ENCODE peak calls at places on chromosomes 7 and 10, in seven cellular contexts. One of them, this sample, is unnamed. For H3K36me3 and H3K9me3, the result is how much of the 10 kb centered on the place peaks cover.

GRCh38 chr10:44966129-44966815 is 6.7 kb downstream of the RASSF4 start:
- DNase-seq in thoracic aorta: no peak
- DNase-seq in Peyer's patch: no peak
- DNase-seq in hepatocyte: peak
- DNase-seq in spleen: peak
- DNase-seq in lower lobe of right lung: no peak
- DNase-seq in psoas muscle: no peak
- DNase-seq in this sample: no peak

GRCh38 chr10:74871595-74872382 is 45.4 kb downstream of the KAT6B start:
- DNase-seq in thoracic aorta: no peak
- DNase-seq in hepatocyte: peak
- DNase-seq in Peyer's patch: no peak
- DNase-seq in spleen: no peak
- DNase-seq in psoas muscle: no peak
- DNase-seq in lower lobe of right lung: no peak
- DNase-seq in this sample: no peak

GRCh38 chr10:56370217-56371113 is 9.4 kb upstream of the ZWINT start:
- DNase-seq in lower lobe of right lung: no peak
- DNase-seq in spleen: no peak
- DNase-seq in thoracic aorta: no peak
- DNase-seq in Peyer's patch: no peak
- DNase-seq in psoas muscle: no peak
- DNase-seq in hepatocyte: peak
- DNase-seq in this sample: no peak

GRCh38 chr10:58775960-58776574 is 263.4 kb downstream of the BICC1 start:
- DNase-seq in spleen: no peak
- DNase-seq in hepatocyte: no peak
- DNase-seq in psoas muscle: no peak
- DNase-seq in thoracic aorta: no peak
- DNase-seq in Peyer's patch: no peak
- DNase-seq in lower lobe of right lung: no peak
- DNase-seq in this sample: peak

GRCh38 chr7:151901828-151902227 is 24.9 kb upstream of the PRKAG2 start:
- DNase-seq in spleen: no peak
- DNase-seq in Peyer's patch: no peak
- DNase-seq in psoas muscle: no peak
- DNase-seq in lower lobe of right lung: no peak
- DNase-seq in thoracic aorta: no peak
- DNase-seq in hepatocyte: no peak
- DNase-seq in this sample: no peak

GRCh38 chr10:99522511-99523250 is 10.1 kb upstream of the NKX2-3 start:
- DNase-seq in Peyer's patch: no peak
- DNase-seq in hepatocyte: no peak
- DNase-seq in lower lobe of right lung: no peak
- DNase-seq in thoracic aorta: no peak
- DNase-seq in spleen: peak
- DNase-seq in psoas muscle: no peak
- DNase-seq in this sample: no peak

GRCh38 chr7:3683886-3684539 is 383.0 kb downstream of the SDK1 start:
- DNase-seq in thoracic aorta: no peak
- DNase-seq in psoas muscle: no peak
- DNase-seq in hepatocyte: peak
- DNase-seq in Peyer's patch: no peak
- DNase-seq in lower lobe of right lung: no peak
- DNase-seq in spleen: no peak
- DNase-seq in this sample: no peak

GRCh38 chr7:50358306-50358705 is 53.8 kb downstream of the IKZF1 start:
- DNase-seq in hepatocyte: no peak
- DNase-seq in Peyer's patch: no peak
- DNase-seq in thoracic aorta: no peak
- DNase-seq in spleen: no peak
- DNase-seq in lower lobe of right lung: no peak
- DNase-seq in psoas muscle: no peak
- DNase-seq in this sample: no peak

GRCh38 chr10:30383366-30383765 is 34.3 kb upstream of the MTPAP start:
- DNase-seq in hepatocyte: no peak
- DNase-seq in spleen: no peak
- DNase-seq in lower lobe of right lung: no peak
- DNase-seq in thoracic aorta: no peak
- DNase-seq in psoas muscle: no peak
- DNase-seq in Peyer's patch: no peak
- DNase-seq in this sample: no peak

GRCh38 chr7:91778416-91778815 is 102.1 kb downstream of the MTERF1 start:
- DNase-seq in Peyer's patch: no peak
- DNase-seq in psoas muscle: no peak
- DNase-seq in spleen: no peak
- DNase-seq in lower lobe of right lung: no peak
- DNase-seq in thoracic aorta: no peak
- DNase-seq in hepatocyte: no peak
- DNase-seq in this sample: no peak

GRCh38 chr10:4213441-4213840 is 428.4 kb upstream of the KLF6 start:
- DNase-seq in lower lobe of right lung: no peak
- DNase-seq in spleen: no peak
- DNase-seq in hepatocyte: no peak
- DNase-seq in psoas muscle: no peak
- DNase-seq in thoracic aorta: no peak
- DNase-seq in Peyer's patch: no peak
- DNase-seq in this sample: no peak

GRCh38 chr10:29993319-29993876 is 66.0 kb downstream of the JCAD start:
- DNase-seq in Peyer's patch: no peak
- DNase-seq in thoracic aorta: no peak
- DNase-seq in lower lobe of right lung: no peak
- DNase-seq in hepatocyte: no peak
- DNase-seq in spleen: no peak
- DNase-seq in psoas muscle: no peak
- DNase-seq in this sample: no peak

GRCh38 chr10:4652111-4653010 is 173.6 kb upstream of the AKR1E2 start:
- DNase-seq in thoracic aorta: no peak
- DNase-seq in lower lobe of right lung: no peak
- DNase-seq in psoas muscle: no peak
- DNase-seq in Peyer's patch: no peak
- DNase-seq in spleen: no peak
- DNase-seq in hepatocyte: no peak
- DNase-seq in this sample: no peak

GRCh38 chr10:76301950-76302349 is 870.5 kb downstream of the LRMDA start:
- DNase-seq in lower lobe of right lung: no peak
- DNase-seq in hepatocyte: peak
- DNase-seq in psoas muscle: no peak
- DNase-seq in spleen: no peak
- DNase-seq in thoracic aorta: no peak
- DNase-seq in Peyer's patch: no peak
- DNase-seq in this sample: no peak

GRCh38 chr7:1368682-1369571 is 90.3 kb downstream of the MICALL2 start:
- DNase-seq in psoas muscle: no peak
- DNase-seq in thoracic aorta: no peak
- DNase-seq in Peyer's patch: no peak
- DNase-seq in lower lobe of right lung: no peak
- DNase-seq in spleen: no peak
- DNase-seq in hepatocyte: peak
- DNase-seq in this sample: peak

GRCh38 chr7:69782917-69783684 is 184.8 kb downstream of the AUTS2 start:
- DNase-seq in psoas muscle: peak
- DNase-seq in lower lobe of right lung: no peak
- DNase-seq in thoracic aorta: no peak
- DNase-seq in Peyer's patch: no peak
- DNase-seq in hepatocyte: peak
- DNase-seq in spleen: no peak
- DNase-seq in this sample: peak

GRCh38 chr10:98956576-98957260 is 278.9 kb downstream of the HPSE2 start:
- DNase-seq in lower lobe of right lung: no peak
- DNase-seq in spleen: no peak
- DNase-seq in hepatocyte: no peak
- DNase-seq in Peyer's patch: no peak
- DNase-seq in thoracic aorta: no peak
- DNase-seq in psoas muscle: no peak
- DNase-seq in this sample: no peak

GRCh38 chr7:4762121-4763055 is 13.0 kb upstream of the AP5Z1 start:
- DNase-seq in hepatocyte: no peak
- DNase-seq in spleen: peak
- DNase-seq in psoas muscle: peak
- DNase-seq in lower lobe of right lung: no peak
- DNase-seq in thoracic aorta: no peak
- DNase-seq in Peyer's patch: no peak
- DNase-seq in this sample: no peak

GRCh38 chr7:93378131-93378530 is 146.0 kb downstream of the VPS50 start:
- DNase-seq in hepatocyte: no peak
- DNase-seq in lower lobe of right lung: no peak
- DNase-seq in spleen: no peak
- DNase-seq in thoracic aorta: no peak
- DNase-seq in psoas muscle: no peak
- DNase-seq in Peyer's patch: no peak
- DNase-seq in this sample: no peak

GRCh38 chr10:15879058-15879457 is 18.8 kb upstream of the MINDY3 start:
- DNase-seq in lower lobe of right lung: no peak
- DNase-seq in thoracic aorta: no peak
- DNase-seq in psoas muscle: no peak
- DNase-seq in hepatocyte: peak
- DNase-seq in spleen: no peak
- DNase-seq in Peyer's patch: no peak
- DNase-seq in this sample: no peak

GRCh38 chr10:27819781-27820531 is 74.3 kb upstream of the MKX start:
- DNase-seq in lower lobe of right lung: no peak
- DNase-seq in hepatocyte: peak
- DNase-seq in spleen: no peak
- DNase-seq in thoracic aorta: no peak
- DNase-seq in psoas muscle: peak
- DNase-seq in Peyer's patch: no peak
- DNase-seq in this sample: peak

GRCh38 chr7:64590971-64591370 is 28.1 kb upstream of the ZNF680 start:
- DNase-seq in hepatocyte: no peak
- DNase-seq in thoracic aorta: no peak
- DNase-seq in psoas muscle: no peak
- DNase-seq in Peyer's patch: no peak
- DNase-seq in lower lobe of right lung: no peak
- DNase-seq in spleen: no peak
- DNase-seq in this sample: no peak

GRCh38 chr7:128031901-128032604 is 816 bp upstream of the LRRC4 start:
- DNase-seq in hepatocyte: peak
- DNase-seq in lower lobe of right lung: peak
- DNase-seq in Peyer's patch: peak
- DNase-seq in thoracic aorta: no peak
- DNase-seq in psoas muscle: peak
- DNase-seq in spleen: peak
- DNase-seq in this sample: peak

GRCh38 chr10:21208666-21209316 is 311.7 kb upstream of the NEBL start:
- DNase-seq in thoracic aorta: no peak
- DNase-seq in hepatocyte: no peak
- DNase-seq in spleen: no peak
- DNase-seq in Peyer's patch: no peak
- DNase-seq in psoas muscle: no peak
- DNase-seq in lower lobe of right lung: no peak
- DNase-seq in this sample: no peak

DNA sequence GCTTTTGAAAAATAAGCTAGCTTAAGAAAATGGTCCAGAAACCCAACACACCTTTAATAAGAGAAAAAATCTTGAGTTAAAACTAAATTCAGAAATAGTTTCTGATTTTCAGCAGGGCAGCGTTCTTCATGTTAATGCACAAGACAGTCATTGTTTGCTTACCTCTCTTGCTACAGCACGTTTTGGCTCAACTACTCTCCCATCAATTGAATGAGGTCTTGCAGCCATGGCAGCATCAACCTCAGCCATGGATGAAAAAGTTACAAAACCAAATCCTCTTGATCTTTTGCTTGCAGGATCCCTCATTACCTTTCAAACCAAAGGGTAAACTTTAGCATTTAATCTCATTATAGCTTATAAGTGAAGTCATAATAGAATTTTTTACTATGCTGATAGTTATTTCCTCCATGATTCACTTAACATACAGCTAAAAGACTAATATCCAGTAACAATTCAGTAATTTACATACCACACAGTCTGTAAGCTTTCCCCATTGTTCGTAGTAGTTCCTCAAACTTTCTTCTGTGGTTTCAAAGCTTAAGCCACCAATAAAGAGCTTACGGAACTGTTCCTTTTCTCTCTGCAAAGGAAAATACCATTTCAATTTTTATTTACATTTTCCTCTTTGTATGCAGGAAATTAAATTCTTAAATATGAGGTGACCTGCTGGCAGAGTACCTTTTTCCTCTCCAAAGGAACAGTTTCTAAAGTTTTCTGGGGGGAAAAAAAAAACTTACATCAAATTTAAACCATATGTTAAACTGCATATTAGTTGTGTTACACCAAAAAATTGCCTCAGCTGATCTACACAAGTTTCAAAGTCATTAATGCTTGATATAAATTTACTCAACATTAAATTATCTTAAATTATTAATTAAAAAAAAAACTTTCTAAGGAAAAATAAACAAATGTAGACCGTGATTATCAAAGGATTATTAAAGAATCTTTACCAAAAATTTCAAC is 3.1 kb downstream of the HNRNPA2B1 start:
- DNase-seq in psoas muscle: no peak
- DNase-seq in hepatocyte: no peak
- DNase-seq in spleen: no peak
- DNase-seq in thoracic aorta: no peak
- DNase-seq in Peyer's patch: no peak
- DNase-seq in lower lobe of right lung: no peak
- DNase-seq in this sample: no peak
- H3K36me3 ChIP-seq in psoas muscle: under half
- H3K36me3 ChIP-seq in hepatocyte: under half
- H3K36me3 ChIP-seq in spleen: under half
- H3K36me3 ChIP-seq in thoracic aorta: under half
- H3K36me3 ChIP-seq in Peyer's patch: under half
- H3K36me3 ChIP-seq in lower lobe of right lung: half or more
- H3K36me3 ChIP-seq in this sample: half or more

GRCh38 chr7:158141806-158142518 is 445.7 kb downstream of the PTPRN2 start:
- DNase-seq in psoas muscle: no peak
- DNase-seq in thoracic aorta: no peak
- DNase-seq in hepatocyte: no peak
- DNase-seq in spleen: no peak
- DNase-seq in lower lobe of right lung: no peak
- DNase-seq in Peyer's patch: no peak
- DNase-seq in this sample: no peak
- H3K9me3 ChIP-seq in psoas muscle: under half
- H3K9me3 ChIP-seq in thoracic aorta: under half
- H3K9me3 ChIP-seq in hepatocyte: under half
- H3K9me3 ChIP-seq in spleen: under half
- H3K9me3 ChIP-seq in lower lobe of right lung: under half
- H3K9me3 ChIP-seq in Peyer's patch: under half
- H3K9me3 ChIP-seq in this sample: under half

DNA sequence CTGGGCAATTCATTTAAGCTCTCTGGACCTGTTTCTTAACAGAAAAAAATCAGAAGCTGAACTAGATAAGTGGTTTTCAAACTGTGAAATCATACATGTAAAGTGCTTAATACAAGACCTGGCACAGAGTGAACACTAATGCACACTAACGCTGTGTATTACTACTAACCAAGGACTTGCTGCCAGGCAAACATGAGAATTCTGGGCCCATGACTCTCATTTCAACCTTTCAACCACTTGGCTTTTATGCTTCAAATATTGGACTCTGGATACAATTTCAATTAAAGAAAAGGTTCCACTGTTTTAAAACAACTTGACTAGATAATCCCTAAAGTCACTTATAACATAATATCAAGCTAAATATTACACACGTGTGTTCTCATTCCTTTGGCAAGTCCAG is 73.4 kb downstream of the SRPK2 start:
- DNase-seq in lower lobe of right lung: no peak
- DNase-seq in psoas muscle: no peak
- DNase-seq in thoracic aorta: no peak
- DNase-seq in Peyer's patch: no peak
- DNase-seq in hepatocyte: no peak
- DNase-seq in spleen: no peak
- DNase-seq in this sample: no peak
- H3K36me3 ChIP-seq in lower lobe of right lung: under half
- H3K36me3 ChIP-seq in psoas muscle: under half
- H3K36me3 ChIP-seq in thoracic aorta: under half
- H3K36me3 ChIP-seq in Peyer's patch: under half
- H3K36me3 ChIP-seq in hepatocyte: under half
- H3K36me3 ChIP-seq in spleen: under half
- H3K36me3 ChIP-seq in this sample: under half

GRCh38 chr10:130858626-130859025 is 452.9 kb downstream of the TCERG1L start:
- DNase-seq in psoas muscle: no peak
- DNase-seq in hepatocyte: no peak
- DNase-seq in lower lobe of right lung: no peak
- DNase-seq in spleen: no peak
- DNase-seq in thoracic aorta: no peak
- DNase-seq in Peyer's patch: no peak
- DNase-seq in this sample: no peak
- H3K9me3 ChIP-seq in psoas muscle: under half
- H3K9me3 ChIP-seq in hepatocyte: under half
- H3K9me3 ChIP-seq in lower lobe of right lung: under half
- H3K9me3 ChIP-seq in spleen: under half
- H3K9me3 ChIP-seq in thoracic aorta: under half
- H3K9me3 ChIP-seq in Peyer's patch: under half
- H3K9me3 ChIP-seq in this sample: under half

This sample was measured in heart left ventricle.